ENCODE peak calls at places on chromosomes 16 and 17, in eight cellular contexts. O is ACHN; U is HFFc6; S is activated T-cell treated with anti-CD3 and anti-CD28 coated beads, Interleukin-2, amount 50 U/mL, for 72 hours; J is T follicular helper cell; R is globus pallidus; V is skeletal muscle cell; D is GM13976. I is an unnamed sample.

GRCh38 chr17:45405250-45406086 is 27.2 kb downstream of the ARHGAP27 start:
- DNase-seq in O (no peak), U (no peak), S (no peak), J (no peak), R (no peak), V (no peak), D (no peak), I (no peak)

GRCh38 chr16:75580-76501 is 2.2 kb upstream of the MPG start:
- DNase-seq in O (no peak), U (peak; percentile 49), S (no peak), J (no peak), R (no peak), V (peak; percentile 71), D (no peak), I (no peak)

GRCh38 chr17:60971515-60972369 is 294.1 kb downstream of the BCAS3 start:
- DNase-seq in O (peak; percentile 60), U (peak; percentile 57), S (peak; percentile 36), J (peak; percentile 4), R (no peak), V (peak; percentile 32), D (peak; percentile 47), I (no peak)

GRCh38 chr16:4578961-4579530 is 22.9 kb downstream of the C16orf96 start:
- DNase-seq in O (no peak), U (no peak), S (no peak), J (no peak), R (no peak), V (no peak), D (peak; percentile 20), I (no peak)

GRCh38 chr16:27127293-27127692 is 60.6 kb downstream of the C16orf82 start:
- DNase-seq in O (no peak), U (peak; percentile 89), S (no peak), J (no peak), R (no peak), V (no peak), D (no peak), I (no peak)

GRCh38 chr16:89293276-89294143 is 76.0 kb downstream of the ZNF778 start:
- DNase-seq in O (no peak), U (no peak), S (no peak), J (no peak), R (no peak), V (no peak), D (no peak), I (no peak)

GRCh38 chr16:85239239-85239638 is 127.0 kb upstream of the CIBAR2 start:
- DNase-seq in O (no peak), U (no peak), S (no peak), J (no peak), R (no peak), V (no peak), D (no peak), I (no peak)

GRCh38 chr16:11487289-11487688 is 99.4 kb downstream of the LITAF start:
- DNase-seq in O (no peak), U (no peak), S (no peak), J (no peak), R (no peak), V (no peak), D (no peak), I (no peak)

GRCh38 chr17:77831497-77832179 is 126.9 kb upstream of the TNRC6C start:
- DNase-seq in O (peak; percentile 85), U (no peak), S (no peak), J (no peak), R (no peak), V (peak; percentile 31), D (no peak), I (no peak)

GRCh38 chr17:60874772-60875171 is 197.1 kb downstream of the BCAS3 start:
- DNase-seq in O (no peak), U (no peak), S (no peak), J (no peak), R (no peak), V (no peak), D (no peak), I (no peak)

GRCh38 chr17:37110012-37110701 is 161.4 kb downstream of the AATF start:
- DNase-seq in O (no peak), U (no peak), S (no peak), J (no peak), R (no peak), V (no peak), D (no peak), I (no peak)

GRCh38 chr16:8182761-8183160 is 407.6 kb downstream of the TMEM114 start:
- DNase-seq in O (no peak), U (no peak), S (no peak), J (no peak), R (no peak), V (no peak), D (no peak), I (no peak)

GRCh38 chr17:27471321-27472269 is 15.3 kb downstream of the KSR1 start:
- DNase-seq in O (peak; percentile 50), U (no peak), S (peak; percentile 94), J (peak; percentile 33), R (no peak), V (no peak), D (peak; percentile 64), I (no peak)

GRCh38 chr17:2282297-2282873 is 21.2 kb downstream of the SMG6 start:
- DNase-seq in O (peak; percentile 82), U (peak; percentile 78), S (no peak), J (no peak), R (peak; percentile 42), V (peak; percentile 91), D (peak; percentile 62), I (no peak)

GRCh38 chr16:71927383-71927782 is 32.1 kb downstream of the IST1 start:
- DNase-seq in O (peak; percentile 75), U (peak; percentile 95), S (no peak), J (no peak), R (peak; percentile 16), V (peak; percentile 62), D (no peak), I (no peak)

GRCh38 chr17:7634384-7634783 is 4.4 kb downstream of the SHBG start:
- DNase-seq in O (peak; percentile 76), U (peak; percentile 25), S (peak; percentile 36), J (no peak), R (no peak), V (no peak), D (peak; percentile 58), I (no peak)

GRCh38 chr16:49453983-49454382 is 80.4 kb downstream of the C16orf78 start:
- DNase-seq in O (no peak), U (no peak), S (no peak), J (no peak), R (no peak), V (no peak), D (no peak), I (no peak)

GRCh38 chr17:32947736-32948135 is 19.8 kb downstream of the TMEM98 start:
- DNase-seq in O (no peak), U (no peak), S (no peak), J (no peak), R (no peak), V (no peak), D (no peak), I (no peak)

GRCh38 chr16:84022641-84023040 is 20.0 kb downstream of the SLC38A8 start:
- DNase-seq in O (no peak), U (no peak), S (no peak), J (no peak), R (no peak), V (no peak), D (no peak), I (no peak)

GRCh38 chr17:1894753-1895339 is 65.0 kb downstream of the RPA1 start:
- DNase-seq in O (no peak), U (no peak), S (no peak), J (no peak), R (no peak), V (no peak), D (no peak), I (no peak)

GRCh38 chr16:57534881-57535658 is 1.3 kb downstream of the CCDC102A start:
- DNase-seq in O (no peak), U (no peak), S (no peak), J (no peak), R (no peak), V (no peak), D (peak; percentile 34), I (no peak)

GRCh38 chr17:40541060-40541872 is 24.0 kb downstream of the CCR7 start:
- DNase-seq in O (no peak), U (no peak), S (peak; percentile 83), J (peak; percentile 76), R (no peak), V (no peak), D (no peak), I (no peak)

GRCh38 chr16:48139517-48139916 is 16.3 kb downstream of the ABCC12 start:
- DNase-seq in O (no peak), U (no peak), S (no peak), J (no peak), R (no peak), V (no peak), D (no peak), I (no peak)

GRCh38 chr16:23296994-23297393 is 5.1 kb upstream of the SCNN1B start:
- DNase-seq in O (peak; percentile 32), U (no peak), S (no peak), J (no peak), R (no peak), V (no peak), D (peak; percentile 57), I (no peak)

GRCh38 chr16:2096853-2097620 is 38.7 kb downstream of the PKD1 start:
- DNase-seq in O (peak; percentile 97), U (no peak), S (no peak), J (no peak), R (no peak), V (no peak), D (no peak), I (no peak)

GRCh38 chr16:69393898-69394849 is 8.4 kb upstream of the TERF2 start:
- DNase-seq in O (no peak), U (no peak), S (no peak), J (no peak), R (no peak), V (no peak), D (no peak), I (no peak)

GRCh38 chr17:206941-207560 is 25.6 kb upstream of the DOC2B start:
- DNase-seq in O (no peak), U (no peak), S (no peak), J (no peak), R (no peak), V (no peak), D (no peak), I (no peak)

GRCh38 chr16:85800321-85800669 is 800 bp downstream of the COX4I1 start:
- DNase-seq in O (peak; percentile 22), U (peak; percentile 32), S (no peak), J (no peak), R (no peak), V (no peak), D (no peak), I (no peak)

GRCh38 chr17:32496348-32497078 is 9.7 kb downstream of the CDK5R1 start:
- DNase-seq in O (peak; percentile 87), U (peak; percentile 77), S (no peak), J (no peak), R (no peak), V (no peak), D (no peak), I (no peak)

GRCh38 chr17:17180741-17181525 is 25.2 kb downstream of the PLD6 start:
- DNase-seq in O (no peak), U (no peak), S (no peak), J (no peak), R (no peak), V (no peak), D (no peak), I (no peak)

GRCh38 chr17:42779942-42780815 is at the start of gene WNK4:
- DNase-seq in O (peak; percentile 77), U (peak; percentile 50), S (no peak), J (no peak), R (no peak), V (no peak), D (no peak), I (no peak)

GRCh38 chr17:2067559-2067958 is 12.7 kb downstream of the HIC1 start:
- DNase-seq in O (no peak), U (no peak), S (no peak), J (no peak), R (no peak), V (no peak), D (no peak), I (no peak)

GRCh38 chr16:88909431-88910210 is 43.2 kb upstream of the PABPN1L start:
- DNase-seq in O (no peak), U (no peak), S (no peak), J (no peak), R (no peak), V (no peak), D (no peak), I (no peak)

GRCh38 chr17:21425321-21425720 is 49.2 kb downstream of the KCNJ12 start:
- DNase-seq in O (no peak), U (no peak), S (no peak), J (no peak), R (no peak), V (no peak), D (peak; percentile 9), I (no peak)

I was measured in esophagus muscularis mucosa.